ENCODE peak calls at places on chromosomes 3 and 15, in six cellular contexts. Y is CD8-positive, alpha-beta T cell; G is spleen; O is breast epithelium; U is AG04450; E is right lobe of liver. P is an unnamed sample.

GRCh38 chr15:39404767-39405173 is 176.1 kb upstream of the THBS1 start:
- DNase-seq in Y (no peak), U (peak), G (no peak), E (no peak), O (peak), P (no peak)

GRCh38 chr15:31062965-31063355 is 38.6 kb downstream of the TRPM1 start:
- DNase-seq in Y (no peak), U (no peak), O (no peak), G (no peak), E (no peak), P (no peak)

GRCh38 chr3:24287728-24288450 is 206.8 kb downstream of the THRB start:
- DNase-seq in O (peak), E (no peak), Y (no peak), G (no peak), U (no peak), P (peak)

GRCh38 chr3:78823859-78824258 is 943.9 kb downstream of the ROBO1 start:
- DNase-seq in E (no peak), Y (no peak), U (no peak), G (no peak), O (no peak), P (no peak)

GRCh38 chr3:19348929-19349564 is 200.7 kb downstream of the KCNH8 start:
- DNase-seq in O (no peak), U (no peak), G (no peak), Y (no peak), E (no peak), P (peak)

GRCh38 chr3:52084216-52084945 is 28.0 kb upstream of the DUSP7 start:
- DNase-seq in Y (no peak), G (peak), O (no peak), E (no peak), U (no peak), P (peak)

GRCh38 chr3:172029425-172030128 is 9.8 kb upstream of the FNDC3B start:
- DNase-seq in U (no peak), E (no peak), O (no peak), G (no peak), Y (no peak), P (no peak)

GRCh38 chr15:90487186-90487585 is 42.5 kb upstream of the CRTC3 start:
- DNase-seq in U (no peak), O (no peak), E (no peak), Y (no peak), G (no peak), P (no peak)

GRCh38 chr15:58228708-58229107 is 90.5 kb downstream of the AQP9 start:
- DNase-seq in G (no peak), O (no peak), Y (no peak), U (peak), E (no peak), P (no peak)

GRCh38 chr15:59247364-59247763 is 40.7 kb downstream of the LDHAL6B start:
- DNase-seq in G (no peak), E (peak), U (peak), O (no peak), Y (peak), P (no peak)

DNA sequence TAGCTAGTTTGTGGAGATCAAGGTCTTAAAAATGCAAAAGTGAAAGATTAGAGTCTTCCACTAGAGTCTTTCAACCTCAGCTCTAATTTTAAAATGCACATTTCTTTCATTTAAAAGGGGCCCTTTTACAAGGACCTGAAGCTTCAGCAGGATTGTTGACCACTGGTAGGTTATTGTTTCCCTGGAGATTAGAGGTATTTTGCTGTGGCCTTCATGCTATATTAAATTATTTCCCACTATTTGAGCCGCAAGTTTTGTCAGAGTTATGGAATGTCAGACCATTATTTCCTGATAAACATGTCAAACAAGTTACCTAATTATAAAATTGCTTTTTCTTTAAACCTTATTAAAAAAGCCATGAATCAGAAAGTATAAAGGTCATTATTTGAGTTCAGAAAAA is 103.1 kb upstream of the CCNL1 start:
- DNase-seq in E (no peak), U (no peak), G (no peak), O (no peak), Y (no peak), P (no peak)
- H3K27ac ChIP-seq in E (no peak), U (no peak), G (no peak), O (peak), Y (no peak), P (peak)

DNA sequence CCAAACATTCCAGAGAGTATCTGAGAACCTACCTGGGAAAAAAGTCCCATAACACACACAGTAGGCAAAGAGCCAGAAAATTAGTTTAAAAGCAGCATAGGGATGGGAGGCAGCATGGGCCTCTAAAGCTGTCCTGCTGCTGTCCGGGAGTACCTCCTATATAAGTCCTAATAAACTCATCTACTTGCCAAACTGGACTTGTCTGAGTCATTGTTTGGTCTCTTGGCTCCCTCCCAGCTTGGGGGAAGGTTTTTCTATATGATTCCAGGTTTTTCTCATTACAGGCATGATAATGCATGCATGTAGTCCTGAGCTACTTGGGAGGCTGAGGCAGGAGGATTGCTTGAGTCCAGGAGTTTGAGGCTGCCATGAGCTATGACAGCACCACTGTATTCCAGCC is 17.5 kb upstream of the HACD2 start:
- DNase-seq in Y (no peak), E (no peak), U (peak), G (no peak), O (no peak), P (peak)
- H3K27ac ChIP-seq in Y (no peak), E (no peak), U (no peak), G (no peak), O (no peak), P (no peak)

DNA sequence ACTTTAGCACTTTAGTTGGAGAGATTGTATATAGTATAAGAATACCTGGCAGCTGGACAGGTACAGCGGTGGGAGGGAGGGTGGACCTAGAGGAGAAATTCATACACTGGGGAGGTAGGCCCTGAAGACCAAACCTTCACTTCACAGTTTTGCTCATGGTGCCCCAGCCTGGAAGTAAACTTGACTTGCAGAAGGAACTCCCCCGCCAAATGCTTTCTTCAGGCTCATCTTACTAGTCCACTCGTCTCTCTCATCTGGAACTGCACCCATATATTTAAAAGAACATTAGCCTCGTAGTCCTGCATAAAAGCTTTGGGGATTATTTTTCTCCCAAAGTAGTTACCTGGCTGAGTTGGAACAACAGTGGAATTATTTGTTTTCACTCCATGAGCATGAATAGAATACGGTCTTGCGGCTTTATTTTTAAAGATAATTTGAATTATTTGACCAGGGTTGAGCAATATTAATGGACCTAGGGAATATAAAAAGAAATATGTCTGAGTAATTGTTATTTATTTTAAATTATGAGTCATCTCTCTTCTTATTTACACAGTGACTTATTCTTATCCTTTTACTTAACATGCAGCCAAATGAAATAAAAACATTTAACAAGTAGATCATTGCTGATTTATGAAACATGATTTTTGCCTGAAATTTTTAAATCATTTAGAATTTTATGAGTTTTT is 25.5 kb upstream of the CP start:
- DNase-seq in E (no peak), Y (no peak), G (no peak), O (no peak), U (no peak), P (no peak)
- H3K27ac ChIP-seq in E (peak), Y (no peak), G (no peak), O (no peak), U (no peak), P (peak)

GRCh38 chr3:188227442-188227841 is 73.5 kb downstream of the LPP start:
- DNase-seq in U (no peak), E (no peak), O (no peak), Y (no peak), G (no peak), P (no peak)
- H3K27ac ChIP-seq in U (no peak), E (no peak), O (no peak), Y (no peak), G (no peak), P (no peak)

P was measured in pancreas.